ENCODE peak calls at places on chromosomes 16 and 17, in eight cellular contexts. K is A549, S is lower lobe of right lung, E is heart left ventricle, T is body of pancreas, J is Peyer's patch, O is prostate gland, F is neural progenitor cell. C is an unnamed sample.

GRCh38 chr17:16288860-16289571 is 64.3 kb downstream of the CENPV start:
- DNase-seq in E (no peak), O (no peak), S (no peak), F (no peak), T (no peak), K (peak; percentile 57), J (no peak), C (no peak)

GRCh38 chr16:19709381-19710136 is 8.5 kb downstream of the KNOP1 start:
- DNase-seq in K (no peak), O (no peak), T (no peak), F (no peak), J (no peak), S (no peak), E (no peak), C (no peak)

GRCh38 chr17:63140255-63140654 is 174.2 kb downstream of the TANC2 start:
- DNase-seq in J (no peak), T (peak; percentile 33), E (no peak), F (no peak), K (no peak), S (no peak), O (no peak), C (peak; percentile 69)

GRCh38 chr17:76887809-76888208 is 19.6 kb downstream of the MGAT5B start:
- DNase-seq in S (no peak), O (no peak), K (no peak), T (no peak), E (no peak), J (no peak), F (no peak), C (no peak)

GRCh38 chr16:50285406-50286003 is 19.2 kb downstream of the ADCY7 start:
- DNase-seq in E (no peak), J (no peak), T (no peak), S (no peak), O (no peak), F (no peak), K (no peak), C (no peak)

GRCh38 chr17:80716986-80717385 is 172.3 kb downstream of the RPTOR start:
- DNase-seq in F (no peak), S (no peak), K (no peak), T (no peak), O (no peak), E (no peak), J (no peak), C (no peak)

GRCh38 chr16:47753620-47754019 is 292.5 kb downstream of the PHKB start:
- DNase-seq in T (no peak), K (no peak), E (no peak), J (no peak), O (no peak), F (no peak), S (no peak), C (no peak)

GRCh38 chr16:3214904-3215600 is 19.9 kb downstream of the ZNF200 start:
- DNase-seq in J (peak; percentile 21), E (no peak), F (no peak), S (no peak), K (no peak), O (no peak), T (no peak), C (no peak)

GRCh38 chr17:77602883-77603640 is 355.4 kb upstream of the TNRC6C start:
- DNase-seq in J (no peak), O (no peak), K (no peak), T (no peak), E (no peak), F (no peak), S (no peak), C (no peak)

GRCh38 chr16:3745751-3746355 is 28.5 kb upstream of the TRAP1 start:
- DNase-seq in F (no peak), T (no peak), S (no peak), E (no peak), O (no peak), K (no peak), J (no peak), C (no peak)

GRCh38 chr17:63528183-63528582 is 5.0 kb downstream of the KCNH6 start:
- DNase-seq in K (no peak), T (no peak), E (no peak), S (no peak), J (no peak), F (no peak), O (no peak), C (no peak)

GRCh38 chr16:23182206-23182674 is 305 bp upstream of the SCNN1G start:
- DNase-seq in E (peak; percentile 87), T (peak; percentile 91), J (peak; percentile 53), S (peak; percentile 88), O (peak; percentile 90), F (peak; percentile 89), K (peak; percentile 78), C (no peak)

GRCh38 chr16:23181506-23181905 is 1.0 kb upstream of the SCNN1G start:
- DNase-seq in E (no peak), O (no peak), T (no peak), K (no peak), F (no peak), J (no peak), S (no peak), C (no peak)

GRCh38 chr16:23185661-23186060 is 3.1 kb downstream of the SCNN1G start:
- DNase-seq in T (peak; percentile 66), J (no peak), E (no peak), F (no peak), O (no peak), K (no peak), S (no peak), C (no peak)

GRCh38 chr16:23182675-23183485 is at the start of gene SCNN1G:
- DNase-seq in S (peak; percentile 74), O (no peak), J (no peak), F (peak; percentile 55), T (no peak), K (no peak), E (peak; percentile 64), C (no peak)

DNA sequence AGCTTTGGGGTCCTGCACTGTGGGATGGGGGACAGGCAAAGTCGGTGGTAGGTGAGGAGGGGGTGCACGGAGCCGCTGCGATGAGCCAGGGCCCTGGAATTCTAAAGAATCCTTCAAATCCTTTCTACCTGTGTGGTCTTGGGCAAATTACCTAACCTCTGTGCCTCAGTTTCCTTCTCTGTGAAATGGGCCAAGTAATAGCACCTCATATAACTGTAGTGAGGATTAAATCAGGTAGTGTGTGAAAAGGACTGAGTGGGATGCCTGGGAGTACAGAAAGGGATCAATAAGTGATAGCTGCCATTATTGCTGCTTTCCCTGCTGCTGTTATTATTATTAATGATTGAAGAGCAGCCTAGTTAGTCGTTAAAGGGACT is 929 bp downstream of the SCNN1G start:
- DNase-seq in O (no peak), J (no peak), K (no peak), S (no peak), F (no peak), E (no peak), T (no peak), C (no peak)
- H3K4me3 ChIP-seq in O (peak overlapping the region; percentile 43), J (peak overlapping the region; percentile 38), K (peak overlapping the region; percentile 44), S (peak overlapping the region; percentile 66), F (no peak overlapping the region), E (no peak overlapping the region), T (no peak overlapping the region), C (no peak overlapping the region)

DNA sequence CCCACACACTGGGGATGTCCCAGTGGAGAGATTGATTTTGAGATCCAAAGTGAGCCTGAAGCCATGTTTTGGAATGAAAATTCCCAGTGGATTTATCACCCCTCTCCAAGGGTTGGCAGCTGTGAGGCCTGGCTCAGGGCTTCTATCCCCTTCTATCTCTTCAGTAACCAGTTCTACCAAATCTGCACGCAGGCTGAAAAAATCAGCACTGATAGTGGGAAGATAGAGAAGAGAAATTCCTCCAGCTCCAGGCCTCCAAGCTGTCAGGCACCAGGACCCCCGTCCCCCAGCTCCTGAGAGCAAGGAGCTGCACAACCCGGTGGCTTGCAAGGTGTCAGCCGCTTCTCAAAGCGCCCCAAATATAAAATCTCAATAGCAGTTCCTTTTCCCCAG is 1.0 kb downstream of the FLOT2 start:
- DNase-seq in J (no peak), O (no peak), K (no peak), E (no peak), T (no peak), S (no peak), F (no peak), C (peak; percentile 63)
- H3K4me3 ChIP-seq in J (peak overlapping the region; percentile 96), O (peak overlapping the region; percentile 97), K (peak overlapping the region; percentile 70), E (peak overlapping the region; percentile 74), T (peak overlapping the region; percentile 87), S (peak overlapping the region; percentile 94), F (peak overlapping the region; percentile 96), C (peak overlapping the region; percentile 71)

DNA sequence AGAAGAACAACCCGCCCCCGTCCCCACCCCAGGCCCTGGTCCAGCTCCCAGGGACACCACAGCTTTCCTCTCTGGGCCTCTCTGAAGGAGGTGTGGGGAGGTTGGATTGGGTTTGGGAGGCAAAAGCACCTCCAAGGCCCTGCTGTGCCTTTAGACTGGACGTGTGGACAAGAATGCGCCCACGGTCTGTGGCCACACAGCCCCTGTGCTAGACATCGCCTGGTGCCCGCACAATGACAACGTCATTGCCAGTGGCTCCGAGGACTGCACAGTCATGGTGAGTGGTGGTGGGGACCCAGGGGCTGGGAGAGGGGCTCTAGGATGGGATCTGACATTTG is 3.0 kb downstream of the CORO1A start:
- DNase-seq in S (peak; percentile 43), F (no peak), E (peak; percentile 55), J (no peak), T (no peak), K (no peak), O (no peak), C (no peak)
- H3K4me3 ChIP-seq in S (peak overlapping the region; percentile 69), F (no peak overlapping the region), E (no peak overlapping the region), J (peak overlapping the region; percentile 66), T (no peak overlapping the region), K (no peak overlapping the region), O (no peak overlapping the region), C (no peak overlapping the region)

DNA sequence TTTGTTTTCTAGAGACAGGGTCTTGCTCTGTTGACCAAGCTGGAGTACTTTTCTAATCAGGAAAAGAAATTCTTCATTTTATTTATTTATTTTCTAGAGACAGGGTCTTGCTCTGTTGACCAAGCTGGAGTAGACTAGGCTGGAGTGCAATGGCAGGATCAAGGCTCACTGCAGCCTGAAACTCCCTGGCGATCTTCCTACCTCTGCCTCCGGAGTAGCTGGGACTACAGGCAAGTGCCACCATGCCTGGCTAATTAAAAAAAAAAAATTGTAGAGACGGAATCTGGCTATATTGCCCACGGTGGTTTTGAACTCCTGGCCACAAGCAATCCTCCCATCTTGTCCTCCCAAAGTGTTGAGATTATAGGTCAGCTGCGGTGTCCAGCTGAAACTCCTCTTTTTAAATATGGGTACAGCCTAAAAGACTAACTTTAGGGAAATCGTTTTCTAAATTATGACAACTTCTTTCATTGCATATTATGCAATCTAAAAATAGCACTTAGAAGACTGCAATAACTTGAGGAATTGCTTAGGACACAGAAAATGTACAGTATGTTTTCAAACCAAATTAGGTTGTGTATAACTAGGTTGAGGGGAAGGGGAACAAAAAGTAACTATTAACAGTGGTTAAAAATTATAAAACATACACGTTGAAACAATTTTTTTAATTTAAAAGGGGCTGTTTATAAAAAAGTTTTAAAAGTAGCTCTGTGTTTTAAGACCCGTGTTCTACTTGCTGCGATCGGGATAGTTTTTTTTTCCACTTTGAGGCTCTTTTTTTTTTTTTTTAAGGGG is 4.8 kb downstream of the PRAC1 start:
- DNase-seq in S (no peak), T (no peak), J (no peak), K (no peak), E (no peak), O (no peak), F (no peak), C (no peak)
- H3K4me3 ChIP-seq in S (no peak overlapping the region), T (no peak overlapping the region), J (no peak overlapping the region), K (no peak overlapping the region), E (no peak overlapping the region), O (peak overlapping the region; percentile 63), F (no peak overlapping the region), C (no peak overlapping the region)

C was measured in SJCRH30.